ENCODE peak calls at places on chromosomes 3 and 15, in four cellular contexts. T is CD8-positive, alpha-beta memory T cell; M is MM.1S; N is fibroblast of pulmonary artery. B is an unnamed sample.

GRCh38 chr3:53255360-53255774 is 455 bp downstream of the TKT start:
- DNase-seq in M (peak; percentile 48), N (no peak), T (peak; percentile 23), B (no peak)

GRCh38 chr15:40235201-40235890 is 3.5 kb upstream of the PAK6 start:
- DNase-seq in N (no peak), M (no peak), T (no peak), B (no peak)

GRCh38 chr3:48187579-48188265 is 495 bp downstream of the CDC25A start:
- DNase-seq in T (peak; percentile 12), N (peak; percentile 63), M (peak; percentile 53), B (peak; percentile 12)

GRCh38 chr3:67635257-67635656 is 19.2 kb downstream of the SUCLG2 start:
- DNase-seq in T (no peak), M (peak; percentile 41), N (peak; percentile 56), B (no peak)

GRCh38 chr15:51970132-51970817 is 1.3 kb downstream of the LEO1 start:
- DNase-seq in N (no peak), M (no peak), T (no peak), B (no peak)

GRCh38 chr3:149654188-149654601 is 3.6 kb downstream of the WWTR1 start:
- DNase-seq in M (no peak), N (peak; percentile 77), T (no peak), B (no peak)

GRCh38 chr3:130946876-130947275 is 53.0 kb downstream of the ATP2C1 start:
- DNase-seq in N (no peak), T (no peak), M (no peak), B (no peak)

GRCh38 chr3:55558316-55558715 is 71.2 kb upstream of the WNT5A start:
- DNase-seq in T (no peak), N (no peak), M (no peak), B (no peak)

GRCh38 chr15:96333194-96334016 is 2.9 kb downstream of the NR2F2 start:
- DNase-seq in M (no peak), N (peak; percentile 59), T (no peak), B (no peak)

GRCh38 chr15:72077950-72078349 is 40.0 kb downstream of the MYO9A start:
- DNase-seq in M (no peak), T (no peak), N (peak; percentile 2), B (no peak)

GRCh38 chr3:41369838-41370237 is 170.5 kb downstream of the CTNNB1 start:
- DNase-seq in M (no peak), N (peak; percentile 6), T (no peak), B (no peak)

GRCh38 chr15:45869034-45869668 is 234.3 kb downstream of the SQOR start:
- DNase-seq in N (no peak), M (no peak), T (no peak), B (no peak)

GRCh38 chr3:116561529-116561928 is 116.2 kb upstream of the LSAMP start:
- DNase-seq in T (no peak), N (no peak), M (no peak), B (no peak)

GRCh38 chr3:60333710-60334109 is 917.5 kb downstream of the FHIT start:
- DNase-seq in T (no peak), N (peak; percentile 42), M (no peak), B (no peak)

GRCh38 chr15:85030301-85031049 is 48.8 kb downstream of the PDE8A start:
- DNase-seq in N (no peak), M (no peak), T (no peak), B (no peak)

GRCh38 chr15:81480645-81481053 is 106.6 kb upstream of the TMC3 start:
- DNase-seq in M (peak; percentile 71), N (peak; percentile 77), T (no peak), B (no peak)

GRCh38 chr15:87269566-87269965 is 987.0 kb downstream of the NTRK3 start:
- DNase-seq in T (no peak), N (no peak), M (no peak), B (no peak)

GRCh38 chr3:152267319-152267689 is 1.4 kb upstream of the MBNL1 start:
- DNase-seq in T (no peak), N (no peak), M (no peak), B (no peak)

GRCh38 chr3:168828943-168829342 is 733.2 kb upstream of the GOLIM4 start:
- DNase-seq in T (no peak), N (no peak), M (no peak), B (no peak)

GRCh38 chr3:144119611-144120010 is 148.0 kb downstream of the DIPK2A start:
- DNase-seq in T (no peak), N (no peak), M (no peak), B (no peak)

DNA sequence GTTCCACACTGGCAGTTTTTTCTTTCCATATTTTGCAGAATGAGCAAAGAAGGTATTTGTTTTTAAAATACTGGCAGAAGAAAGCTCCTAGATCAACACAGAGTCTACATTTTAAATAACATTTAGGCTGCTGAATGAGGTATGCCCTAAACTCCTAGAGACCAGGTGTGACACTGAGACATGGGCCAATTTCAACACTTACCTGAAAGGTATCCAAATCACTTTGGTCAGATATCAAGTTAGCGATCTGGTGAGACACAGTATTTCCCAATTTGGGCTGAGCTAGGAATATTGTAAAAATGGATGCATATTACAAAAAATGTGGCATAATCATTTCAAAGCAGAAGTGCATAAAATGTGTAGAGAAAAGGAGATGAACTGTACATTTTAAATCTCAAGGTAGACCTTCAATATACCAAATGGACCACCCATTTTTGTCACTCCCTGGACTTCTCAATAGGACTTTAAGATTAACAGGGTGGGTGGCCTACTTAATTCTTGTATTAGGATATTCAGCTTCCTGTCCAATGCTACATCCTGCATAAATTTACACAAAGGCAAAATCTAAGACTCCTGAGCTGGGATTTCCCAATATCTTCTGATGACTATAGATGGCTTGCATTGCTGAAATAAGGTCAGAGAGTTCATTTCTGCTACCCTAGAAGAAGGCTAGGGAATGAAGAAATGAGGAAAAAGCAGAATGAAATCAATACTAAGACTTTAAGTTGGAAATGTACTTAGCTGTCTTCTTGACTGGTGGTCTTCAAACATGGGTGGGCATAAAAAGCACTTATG is 487.8 kb downstream of the FOXP1 start:
- DNase-seq in N (peak; percentile 43), M (no peak), T (no peak), B (no peak)
- H3K4me3 ChIP-seq in N (no peak overlapping the region), M (no peak overlapping the region), T (no peak overlapping the region), B (no peak overlapping the region)

GRCh38 chr3:71304684-71305083 is 278.8 kb downstream of the FOXP1 start:
- DNase-seq in N (peak; percentile 78), T (no peak), M (no peak), B (no peak)

GRCh38 chr3:71304261-71304646 is 279.3 kb downstream of the FOXP1 start:
- DNase-seq in M (no peak), N (no peak), T (no peak), B (no peak)

GRCh38 chr3:71301001-71301400 is 282.5 kb downstream of the FOXP1 start:
- DNase-seq in M (peak; percentile 27), T (no peak), N (no peak), B (no peak)

GRCh38 chr3:71303627-71304260 is 279.8 kb downstream of the FOXP1 start:
- DNase-seq in N (no peak), M (no peak), T (no peak), B (no peak)

GRCh38 chr3:71302604-71303003 is 280.9 kb downstream of the FOXP1 start:
- DNase-seq in N (no peak), T (no peak), M (no peak), B (no peak)
- H3K4me3 ChIP-seq in N (no peak overlapping the region), T (peak overlapping the region; percentile 46), M (no peak overlapping the region), B (no peak overlapping the region)

GRCh38 chr3:141385386-141386079 is 17.2 kb downstream of the ZBTB38 start:
- DNase-seq in N (peak; percentile 39), M (peak; percentile 96), T (no peak), B (no peak)
- H3K4me3 ChIP-seq in N (peak overlapping the region; percentile 66), M (peak overlapping the region; percentile 67), T (no peak overlapping the region), B (no peak overlapping the region)

GRCh38 chr3:186823391-186823790 is 17.1 kb upstream of the RFC4 start:
- DNase-seq in T (no peak), N (peak; percentile 33), M (no peak), B (no peak)

GRCh38 chr3:186825294-186825821 is 17.2 kb upstream of the ADIPOQ start:
- DNase-seq in T (no peak), M (no peak), N (peak; percentile 55), B (no peak)

GRCh38 chr3:186826978-186827857 is 15.3 kb upstream of the ADIPOQ start:
- DNase-seq in M (peak; percentile 97), T (peak; percentile 82), N (peak; percentile 81), B (peak; percentile 81)

GRCh38 chr3:186826316-186826977 is 16.1 kb upstream of the ADIPOQ start:
- DNase-seq in M (no peak), N (no peak), T (no peak), B (no peak)

DNA sequence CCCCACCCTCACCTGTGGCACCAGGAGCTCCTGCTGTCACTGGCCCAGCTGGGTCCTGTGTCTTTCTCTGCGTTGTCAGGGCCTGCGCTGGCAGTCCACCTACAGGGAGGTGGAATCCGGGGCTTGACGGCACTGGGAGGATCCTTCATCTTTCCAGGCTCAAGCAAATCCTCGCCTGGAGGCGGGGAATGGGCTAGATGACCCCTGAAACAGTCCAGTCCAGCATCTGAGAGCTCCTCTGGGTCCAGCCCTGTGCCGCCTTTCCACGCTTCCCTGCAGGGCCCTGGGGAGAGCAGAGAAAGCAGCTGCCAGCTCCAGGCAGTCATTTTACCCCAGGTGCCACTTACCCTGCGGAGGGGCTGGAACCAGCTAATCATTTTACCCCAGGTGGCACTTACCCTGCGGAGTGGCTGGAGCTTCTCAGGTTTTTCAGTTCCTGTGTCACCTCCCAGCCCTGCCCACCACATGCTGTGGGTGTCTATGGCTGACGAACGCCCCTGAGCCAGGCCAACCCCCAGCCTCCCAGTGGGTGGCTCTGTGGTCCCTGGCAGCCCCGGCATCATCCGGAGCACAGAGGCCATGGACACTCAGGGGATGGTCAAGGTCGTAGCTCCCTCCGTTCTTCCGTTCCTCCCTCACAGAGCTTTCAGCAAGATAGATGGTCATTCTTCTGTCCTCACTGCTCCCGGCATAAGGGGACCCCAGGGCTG is 17.9 kb upstream of the ADIPOQ start:
- DNase-seq in M (no peak), T (no peak), N (no peak), B (no peak)
- H3K4me3 ChIP-seq in M (no peak overlapping the region), T (no peak overlapping the region), N (no peak overlapping the region), B (no peak overlapping the region)

GRCh38 chr15:94331731-94332130 is 100.4 kb downstream of the MCTP2 start:
- DNase-seq in T (no peak), M (no peak), N (no peak), B (no peak)

GRCh38 chr15:94335616-94336015 is 104.3 kb downstream of the MCTP2 start:
- DNase-seq in T (no peak), M (no peak), N (no peak), B (no peak)

DNA sequence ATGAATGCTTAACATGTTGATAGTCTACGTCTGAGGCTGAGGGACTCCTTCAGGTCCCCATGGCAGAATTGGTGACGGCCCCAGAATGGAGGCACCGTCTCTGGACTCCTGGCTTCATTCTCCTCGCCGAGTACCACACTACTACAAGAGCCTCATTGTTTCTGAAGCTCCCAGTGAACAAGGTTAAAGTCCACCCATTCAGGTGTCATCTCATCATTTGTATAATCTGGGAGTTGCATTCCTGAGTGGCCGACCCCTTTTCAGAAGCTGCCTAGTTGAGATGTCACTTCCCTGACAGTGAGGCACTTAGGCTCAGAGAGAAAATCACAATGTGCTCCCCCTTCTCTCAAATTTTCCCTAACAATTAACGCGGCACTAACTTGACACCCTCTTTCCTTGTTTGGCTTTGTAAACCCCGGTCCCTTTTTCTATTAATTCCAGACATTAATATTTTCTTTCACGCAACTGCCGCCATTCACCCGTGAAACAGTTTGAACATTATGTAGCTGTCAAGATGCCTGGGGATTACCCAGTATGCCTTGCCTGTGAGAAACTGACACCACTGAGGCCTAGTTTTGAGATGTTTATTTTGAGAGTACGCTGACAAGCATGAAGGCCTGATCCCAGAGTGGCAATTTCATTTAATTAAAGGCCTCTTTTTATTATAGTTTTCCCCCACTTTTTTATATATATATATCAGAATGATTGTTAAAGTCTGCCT is 105.6 kb downstream of the MCTP2 start:
- DNase-seq in T (no peak), M (no peak), N (no peak), B (no peak)
- H3K4me3 ChIP-seq in T (no peak overlapping the region), M (no peak overlapping the region), N (no peak overlapping the region), B (no peak overlapping the region)